ENCODE peak calls at places on chromosomes 2 and 18, in six cellular contexts. T, E, Y, W, X and U are unnamed samples.

GRCh38 chr2:109346601-109347228 is 217.7 kb downstream of the SH3RF3 start:
- DNase-seq in X (no peak), T (no peak), W (no peak), E (no peak), Y (no peak), U (no peak)

GRCh38 chr2:234592541-234592940 is 95.7 kb upstream of the ARL4C start:
- DNase-seq in E (no peak), Y (no peak), T (no peak), W (no peak), X (no peak), U (no peak)

GRCh38 chr2:240561325-240561971 is 1.3 kb downstream of the DUSP28 start:
- DNase-seq in E (peak), W (no peak), Y (no peak), X (peak), T (peak), U (no peak)

GRCh38 chr18:29154758-29155725 is 978.1 kb upstream of the CDH2 start:
- DNase-seq in Y (no peak), W (no peak), X (peak), T (no peak), E (peak), U (peak)

GRCh38 chr2:222907048-222907447 is 46.2 kb downstream of the ACSL3 start:
- DNase-seq in X (no peak), W (no peak), Y (no peak), T (no peak), E (no peak), U (no peak)

GRCh38 chr18:62577748-62578147 is 54.9 kb downstream of the ZCCHC2 start:
- DNase-seq in W (no peak), X (no peak), E (no peak), Y (no peak), T (no peak), U (no peak)

GRCh38 chr2:119265693-119266066 is 42.0 kb downstream of the STEAP3 start:
- DNase-seq in Y (no peak), W (no peak), E (no peak), X (no peak), T (no peak), U (no peak)

GRCh38 chr2:101356486-101356885 is 30.8 kb downstream of the CREG2 start:
- DNase-seq in Y (no peak), E (peak), T (no peak), X (peak), W (no peak), U (no peak)

GRCh38 chr2:29946465-29946864 is 25.1 kb upstream of the ALK start:
- DNase-seq in Y (no peak), W (no peak), E (no peak), X (no peak), T (no peak), U (no peak)

GRCh38 chr2:203814661-203815540 is 52.7 kb upstream of the CTLA4 start:
- DNase-seq in Y (peak), X (peak), E (no peak), T (peak), W (peak), U (peak)

GRCh38 chr2:54271843-54272600 is 16.0 kb upstream of the TSPYL6 start:
- DNase-seq in W (no peak), T (no peak), E (no peak), Y (no peak), X (no peak), U (no peak)

GRCh38 chr18:50877545-50878265 is 1.2 kb upstream of the ME2 start:
- DNase-seq in E (peak), X (no peak), Y (no peak), W (no peak), T (no peak), U (no peak)

GRCh38 chr2:177242136-177242987 is 22.2 kb downstream of the NFE2L2 start:
- DNase-seq in X (peak), T (no peak), W (peak), Y (no peak), E (peak), U (peak)

GRCh38 chr2:102758433-102758832 is 3.4 kb upstream of the TMEM182 start:
- DNase-seq in W (no peak), E (no peak), X (no peak), T (no peak), Y (no peak), U (no peak)

GRCh38 chr2:230714122-230714453 is 1.4 kb downstream of the CAB39 start:
- DNase-seq in T (no peak), W (peak), Y (peak), E (peak), X (peak), U (peak)

GRCh38 chr2:88765154-88765948 is 73.9 kb downstream of the RPIA start:
- DNase-seq in W (no peak), E (no peak), Y (peak), T (no peak), X (peak), U (peak)

GRCh38 chr2:222959358-222959757 is 92.6 kb upstream of the KCNE4 start:
- DNase-seq in X (peak), E (peak), Y (peak), W (no peak), T (no peak), U (no peak)

GRCh38 chr2:20049631-20050030 is 1.8 kb downstream of the LAPTM4A start:
- DNase-seq in W (no peak), Y (peak), E (no peak), T (no peak), X (peak), U (no peak)

GRCh38 chr18:13879492-13879891 is 35.8 kb downstream of the MC2R start:
- DNase-seq in T (no peak), X (no peak), Y (no peak), W (no peak), E (no peak), U (no peak)

GRCh38 chr2:197179744-197180498 is 130.7 kb downstream of the ANKRD44 start:
- DNase-seq in Y (no peak), W (no peak), X (peak), E (no peak), T (no peak), U (peak)

GRCh38 chr2:166158546-166158945 is 30.7 kb upstream of the SCN1A start:
- DNase-seq in Y (no peak), T (no peak), W (no peak), X (peak), E (no peak), U (no peak)

DNA sequence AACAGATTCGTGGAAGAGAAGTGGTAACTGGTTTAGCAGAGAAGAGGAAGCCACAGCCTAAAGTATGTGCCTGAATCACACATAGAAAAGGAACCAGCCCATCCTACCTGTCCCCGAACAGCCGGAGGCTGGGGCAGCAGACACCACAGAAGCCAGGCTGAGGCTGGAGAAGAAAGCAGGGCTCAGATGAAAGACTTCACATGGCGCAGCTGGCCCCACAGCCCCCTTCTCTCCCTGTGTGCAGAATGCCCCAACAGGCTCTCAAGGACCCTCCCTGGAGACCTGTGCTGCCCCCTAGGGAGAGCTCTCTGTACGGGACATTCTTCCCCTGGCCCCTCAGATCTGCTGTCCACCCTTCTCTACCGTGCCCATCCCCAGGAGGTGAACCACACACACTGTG is 83.5 kb upstream of the RAB12 start:
- DNase-seq in Y (peak), E (no peak), T (no peak), W (peak), X (no peak), U (no peak)
- TF ChIP-seq CTCF in Y (peak), E (no peak), T (no peak), W (peak), X (no peak), U (no peak)

DNA sequence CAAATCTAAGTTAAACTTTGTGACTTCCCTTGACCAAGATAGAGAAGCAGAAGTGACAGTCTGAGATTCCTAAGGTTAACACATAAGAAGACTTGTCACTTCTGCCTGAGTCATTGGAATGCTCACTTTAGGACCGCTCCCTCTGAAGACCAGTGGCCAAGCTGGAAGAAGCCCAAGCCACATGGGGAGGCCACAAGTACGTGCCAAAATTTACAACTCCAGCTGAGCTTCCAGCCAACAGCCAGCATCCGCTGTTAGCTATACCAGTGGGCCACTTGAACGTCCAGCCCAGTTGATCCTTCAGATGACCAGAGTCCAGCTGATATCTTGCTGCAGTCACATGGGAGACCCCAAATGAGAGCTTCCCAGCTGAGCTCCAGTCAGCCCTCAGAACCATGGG is 18.1 kb upstream of the ANTXR1 start:
- DNase-seq in X (peak), W (no peak), E (peak), T (no peak), Y (no peak), U (no peak)
- H3K4me3 ChIP-seq in X (no peak), W (no peak), E (no peak), T (no peak), Y (no peak), U (no peak)

GRCh38 chr2:237867465-237867864 is 8.0 kb downstream of the RAMP1 start:
- DNase-seq in X (no peak), Y (no peak), W (no peak), E (peak), T (no peak), U (no peak)
- H3K27ac ChIP-seq in X (no peak), Y (no peak), W (no peak), E (peak), T (no peak), U (no peak)

DNA sequence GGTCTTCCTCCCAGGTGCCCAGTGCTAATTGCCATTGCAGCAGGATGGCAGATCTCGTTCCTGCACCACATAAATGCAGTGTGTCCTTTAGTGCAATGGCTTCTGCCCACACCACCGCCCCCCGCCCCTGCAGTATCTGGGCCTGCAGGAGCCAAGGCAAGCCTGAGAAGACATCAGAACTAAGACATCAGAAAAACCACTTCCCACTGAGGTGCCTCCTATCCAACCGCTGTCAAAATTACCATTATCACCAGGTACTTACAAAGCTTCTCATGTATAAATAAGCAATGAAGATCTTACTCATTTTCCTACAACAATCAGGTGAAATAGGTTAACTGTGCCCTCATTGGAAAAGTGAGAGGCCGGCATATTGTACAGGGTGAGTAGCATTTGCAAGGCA is 228.8 kb downstream of the FBXO15 start:
- DNase-seq in Y (no peak), E (no peak), X (no peak), T (no peak), W (no peak), U (no peak)
- TF ChIP-seq CTCF in Y (no peak), E (no peak), X (no peak), T (no peak), W (no peak), U (no peak)

DNA sequence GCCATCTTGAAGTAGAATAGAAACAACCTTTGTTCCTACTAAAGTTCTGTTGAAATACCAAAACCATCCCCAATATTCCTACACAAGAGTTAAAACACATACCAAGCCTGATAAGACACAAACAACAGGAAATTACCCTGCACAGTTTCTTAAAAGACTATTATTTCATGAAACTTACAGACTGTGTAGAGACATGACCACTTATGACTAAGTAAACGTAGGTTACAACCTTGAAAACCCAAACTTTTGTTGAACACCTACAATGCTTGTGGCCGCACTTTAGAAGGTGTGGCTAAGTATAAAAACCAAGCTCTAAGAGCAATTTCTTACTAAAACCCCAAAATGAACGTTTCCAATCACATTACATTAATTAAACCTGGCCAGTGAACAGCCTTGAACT is 2.0 kb downstream of the SMAD2 start:
- DNase-seq in Y (no peak), W (no peak), X (peak), E (no peak), T (no peak), U (no peak)
- H3K4me3 ChIP-seq in Y (peak), W (peak), X (peak), E (peak), T (peak), U (no peak)

DNA sequence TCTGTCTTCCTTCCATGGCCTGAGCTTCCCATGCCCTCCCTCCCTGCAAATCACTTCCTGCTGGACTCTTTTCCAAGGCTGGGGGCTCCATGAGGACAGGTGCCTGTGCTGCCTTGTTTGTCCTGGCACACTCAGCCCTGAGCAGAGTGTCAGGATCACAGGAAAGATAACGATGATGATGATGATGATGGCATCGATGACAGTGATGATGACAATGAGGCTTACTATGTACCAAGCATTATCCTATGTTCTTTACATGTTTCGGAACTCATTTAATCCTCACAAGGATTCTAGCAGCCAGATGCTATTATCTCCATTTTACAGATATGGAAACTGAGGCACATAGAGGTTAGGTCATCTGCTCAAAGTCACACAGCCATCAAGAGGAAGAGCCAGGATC is 170.0 kb downstream of the CTIF start:
- DNase-seq in X (no peak), E (no peak), Y (no peak), W (no peak), T (no peak), U (no peak)
- H3K27ac ChIP-seq in X (no peak), E (no peak), Y (no peak), W (no peak), T (no peak), U (no peak)